ENCODE peak calls at places on chromosomes 11 and 22, in seven cellular contexts. E is NCI-H510A treated with DMSO at 0.1 percent for 48 hours; K is activated T-cell treated with anti-CD3 and anti-CD28 coated beads, Interleukin-2, amount 50 U/mL, for 48 hours; X is memory B cell; Y is T-helper 1 cell; P is cardiac muscle cell; Z is stimulated activated CD8-positive, alpha-beta memory T cell treated with anti-CD3 and anti-CD28 coated beads, Interleukin-15, amount 100 ng/mL, for 1 hour. M is an unnamed sample.

GRCh38 chr11:103729653-103730052 is 306.8 kb upstream of the DDI1 start:
- DNase-seq in E (no peak), K (no peak), X (no peak), Y (no peak), P (peak; percentile 48), Z (no peak), M (peak; percentile 63)

GRCh38 chr11:62539238-62539925 is 7.2 kb downstream of the AHNAK start:
- DNase-seq in E (peak; percentile 71), K (peak; percentile 73), X (no peak), Y (peak; percentile 55), P (peak; percentile 92), Z (no peak), M (no peak)

GRCh38 chr11:105903113-105903512 is 118.9 kb downstream of the MSANTD4 start:
- DNase-seq in E (no peak), K (no peak), X (no peak), Y (no peak), P (no peak), Z (no peak), M (no peak)

GRCh38 chr22:41620646-41621098 is at the start of gene DESI1:
- DNase-seq in E (no peak), K (no peak), X (no peak), Y (no peak), P (peak; percentile 25), Z (peak; percentile 2), M (no peak)

GRCh38 chr11:57668467-57668890 is 565 bp downstream of the ZDHHC5 start:
- DNase-seq in E (peak; percentile 13), K (no peak), X (no peak), Y (peak; percentile 44), P (no peak), Z (no peak), M (peak; percentile 16)

GRCh38 chr11:10627816-10628215 is 59.4 kb upstream of the LYVE1 start:
- DNase-seq in E (no peak), K (no peak), X (no peak), Y (no peak), P (no peak), Z (no peak), M (no peak)

GRCh38 chr22:43110927-43111623 is 525 bp downstream of the BIK start:
- DNase-seq in E (no peak), K (peak; percentile 52), X (peak; percentile 54), Y (peak; percentile 33), P (no peak), Z (no peak), M (no peak)

GRCh38 chr22:23014250-23014649 is 56.1 kb upstream of the GNAZ start:
- DNase-seq in E (no peak), K (peak; percentile 51), X (no peak), Y (no peak), P (no peak), Z (no peak), M (no peak)

GRCh38 chr11:107263865-107264563 is 193.6 kb downstream of the CWF19L2 start:
- DNase-seq in E (no peak), K (no peak), X (no peak), Y (no peak), P (no peak), Z (no peak), M (no peak)

GRCh38 chr22:37519268-37520195 is at the start of gene CARD10:
- DNase-seq in E (no peak), K (no peak), X (peak; percentile 27), Y (no peak), P (peak; percentile 44), Z (no peak), M (no peak)

GRCh38 chr11:19597876-19598275 is 114.8 kb upstream of the NAV2 start:
- DNase-seq in E (no peak), K (no peak), X (no peak), Y (no peak), P (no peak), Z (no peak), M (no peak)

M was measured in G401.